ENCODE peak calls at places on chromosomes 13 and 19, in eight cellular contexts. G, I, Y, A, R, F, L and H are unnamed samples.

GRCh38 chr13:32107474-32107873 is 75.9 kb downstream of the FRY start:
- DNase-seq in G (no peak), I (no peak), Y (no peak), A (no peak), R (peak), F (no peak), L (no peak), H (no peak)

GRCh38 chr13:74372511-74372910 is 238.3 kb upstream of the KLF12 start:
- DNase-seq in G (no peak), I (no peak), Y (no peak), A (no peak), R (no peak), F (no peak), L (peak), H (peak)

GRCh38 chr19:18685597-18686164 is 2.2 kb downstream of the CRTC1 start:
- DNase-seq in G (no peak), I (no peak), Y (no peak), A (no peak), R (no peak), F (no peak), L (no peak), H (no peak)

GRCh38 chr13:23617551-23618014 is 47.4 kb downstream of the TNFRSF19 start:
- DNase-seq in G (no peak), I (no peak), Y (no peak), A (no peak), R (no peak), F (peak), L (peak), H (no peak)

GRCh38 chr13:48161530-48162179 is 66.8 kb upstream of the MED4 start:
- DNase-seq in G (no peak), I (peak), Y (peak), A (no peak), R (peak), F (no peak), L (no peak), H (no peak)

GRCh38 chr13:85590231-85590931 is 208.8 kb downstream of the SLITRK6 start:
- DNase-seq in G (no peak), I (no peak), Y (no peak), A (no peak), R (no peak), F (no peak), L (no peak), H (peak)

GRCh38 chr13:110319774-110320509 is 12.9 kb downstream of the COL4A2 start:
- DNase-seq in G (peak), I (peak), Y (no peak), A (peak), R (no peak), F (no peak), L (peak), H (peak)

GRCh38 chr19:39194832-39195542 is 1.8 kb upstream of the NCCRP1 start:
- DNase-seq in G (peak), I (no peak), Y (no peak), A (no peak), R (no peak), F (no peak), L (no peak), H (no peak)

GRCh38 chr13:34816118-34816517 is 126.0 kb upstream of the NBEA start:
- DNase-seq in G (no peak), I (no peak), Y (no peak), A (no peak), R (no peak), F (no peak), L (no peak), H (no peak)

GRCh38 chr19:32223595-32224370 is 121.6 kb upstream of the ZNF507 start:
- DNase-seq in G (no peak), I (no peak), Y (no peak), A (peak), R (no peak), F (no peak), L (no peak), H (no peak)

GRCh38 chr19:2235396-2236284 is 489 bp downstream of the PLEKHJ1 start:
- DNase-seq in G (peak), I (no peak), Y (peak), A (peak), R (peak), F (no peak), L (no peak), H (no peak)

GRCh38 chr13:37173214-37173613 is 67.8 kb upstream of the CSNK1A1L start:
- DNase-seq in G (no peak), I (no peak), Y (no peak), A (no peak), R (no peak), F (peak), L (peak), H (no peak)
- TF ChIP-seq CTCF in G (no peak), I (no peak), Y (no peak), A (no peak), R (no peak), F (peak), L (no peak), H (no peak)

DNA sequence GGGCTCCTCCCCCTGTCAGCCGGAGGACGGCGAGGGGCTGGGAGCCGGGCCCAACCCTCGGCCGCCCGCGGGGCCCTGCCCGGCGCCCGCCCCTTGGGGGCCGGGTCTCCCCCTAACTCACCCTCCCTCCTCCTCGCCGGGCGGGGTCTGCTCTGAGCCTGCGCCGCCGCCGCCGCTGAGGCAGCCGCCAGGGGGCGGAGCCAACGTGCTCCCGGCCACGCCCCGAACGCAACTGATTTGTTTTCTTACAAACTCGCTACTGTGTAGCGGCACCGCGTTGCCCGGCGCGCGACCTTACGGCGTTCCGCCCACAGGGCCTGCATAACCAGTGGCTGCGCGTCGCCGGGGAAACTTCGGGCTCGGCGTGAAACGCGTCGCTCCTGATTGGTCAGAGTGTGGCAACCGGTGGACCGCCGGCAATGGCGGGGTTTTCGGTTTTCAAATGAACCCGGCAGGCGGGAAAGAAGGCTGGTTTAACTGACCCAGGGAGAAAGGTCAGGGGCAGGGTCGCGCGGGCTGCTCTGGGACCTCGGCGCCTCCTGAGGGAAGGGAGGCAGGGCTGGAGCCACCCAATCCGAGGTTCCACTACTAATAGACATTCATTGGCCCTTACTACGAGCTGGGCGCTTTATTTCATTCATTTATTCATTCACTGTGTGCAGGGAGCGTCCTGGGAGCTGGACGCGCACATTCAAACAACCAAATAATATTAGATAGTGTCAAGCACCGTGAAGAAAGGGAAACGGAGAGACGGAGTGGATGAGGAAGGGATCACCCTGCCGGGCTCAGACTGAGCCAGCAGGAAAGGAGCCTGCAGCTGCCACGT is at the start of gene CDKN2D:
- DNase-seq in G (peak), I (peak), Y (peak), A (peak), R (peak), F (peak), L (peak), H (peak)
- TF ChIP-seq CTCF in G (no peak), I (peak), Y (peak), A (peak), R (peak), F (peak), L (no peak), H (no peak)

GRCh38 chr13:93305886-93306285 is 79.3 kb downstream of the GPC6 start:
- DNase-seq in G (no peak), I (no peak), Y (no peak), A (no peak), R (no peak), F (no peak), L (no peak), H (no peak)

GRCh38 chr13:93304868-93305613 is 78.4 kb downstream of the GPC6 start:
- DNase-seq in G (no peak), I (no peak), Y (no peak), A (no peak), R (no peak), F (no peak), L (no peak), H (no peak)

GRCh38 chr13:93307651-93308050 is 81.0 kb downstream of the GPC6 start:
- DNase-seq in G (no peak), I (no peak), Y (no peak), A (no peak), R (no peak), F (no peak), L (no peak), H (no peak)

GRCh38 chr13:93307166-93307565 is 80.6 kb downstream of the GPC6 start:
- DNase-seq in G (no peak), I (no peak), Y (no peak), A (no peak), R (no peak), F (no peak), L (no peak), H (no peak)

DNA sequence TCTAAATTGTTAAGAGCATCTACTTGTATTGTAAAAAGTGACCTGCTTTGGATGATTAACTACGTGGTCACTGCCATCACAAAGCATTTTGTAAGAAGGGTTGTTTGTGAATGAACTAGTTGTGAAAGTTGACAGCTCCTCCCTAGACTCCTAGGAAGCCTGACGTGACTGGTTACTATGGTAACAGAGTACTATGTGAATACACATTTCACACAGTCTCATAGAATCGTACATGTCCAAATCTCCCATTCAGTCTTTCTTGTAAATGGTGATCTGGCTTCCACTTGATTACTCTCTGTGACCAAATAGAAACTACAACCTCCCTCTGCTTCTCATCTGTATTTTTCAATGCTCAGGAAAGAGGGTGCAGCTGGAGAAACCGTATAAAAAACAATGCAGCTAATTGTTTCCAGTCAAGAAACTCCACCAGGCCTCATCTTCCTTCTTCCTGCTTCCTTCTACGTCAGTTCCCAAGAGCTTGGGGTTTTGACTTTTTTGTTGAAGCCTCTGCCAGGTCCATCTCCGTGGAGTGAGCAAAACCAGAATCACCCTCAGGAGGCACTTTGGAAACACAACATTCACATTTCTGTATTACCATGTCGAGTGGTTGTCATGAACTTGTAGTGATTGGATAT is 83.4 kb downstream of the GPC6 start:
- DNase-seq in G (no peak), I (no peak), Y (no peak), A (no peak), R (no peak), F (peak), L (peak), H (peak)
- TF ChIP-seq CTCF in G (no peak), I (no peak), Y (no peak), A (no peak), R (no peak), F (no peak), L (no peak), H (no peak)

DNA sequence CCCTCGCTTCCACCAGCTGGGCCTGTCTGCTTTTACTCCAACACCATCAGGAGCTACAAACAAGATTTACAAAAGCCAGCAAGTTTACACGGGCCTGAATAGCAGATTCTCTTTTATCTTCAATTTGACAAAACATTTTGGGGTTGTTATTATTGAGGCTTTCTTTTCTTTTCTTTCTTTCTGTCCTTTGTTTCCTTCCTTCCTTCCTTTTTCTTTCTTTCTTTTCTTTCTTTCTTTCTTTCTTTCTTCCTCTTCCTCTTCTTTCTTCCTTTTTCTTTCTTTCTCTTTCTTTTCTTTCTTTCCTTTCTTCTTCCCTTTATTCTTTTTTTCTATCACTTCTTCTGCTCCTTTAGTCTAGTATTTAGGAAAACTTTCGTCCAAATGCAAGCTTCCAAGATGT is 34.4 kb upstream of the C19orf12 start:
- DNase-seq in G (no peak), I (no peak), Y (no peak), A (no peak), R (no peak), F (no peak), L (no peak), H (no peak)
- TF ChIP-seq CTCF in G (no peak), I (no peak), Y (no peak), A (no peak), R (no peak), F (no peak), L (no peak), H (no peak)

DNA sequence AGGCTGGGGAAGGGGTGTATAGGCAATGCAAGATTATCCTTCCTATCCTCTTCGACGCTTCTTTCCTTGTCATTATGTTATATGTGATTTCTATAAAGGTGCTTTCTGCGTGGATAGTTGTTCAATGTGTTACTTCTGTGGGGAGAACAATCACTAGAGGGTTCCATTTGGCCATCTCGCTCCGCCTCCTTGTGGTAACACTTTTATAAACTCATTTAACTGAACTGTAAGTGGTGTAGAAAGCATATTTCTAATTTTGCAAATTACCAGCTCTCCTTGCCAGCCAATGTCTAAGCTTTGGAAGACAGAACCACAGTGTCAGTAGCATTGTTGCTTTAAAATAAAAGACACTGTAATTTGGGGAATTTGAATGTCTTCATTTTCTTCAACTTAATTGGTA is 1093.7 kb upstream of the MIR17HG start:
- DNase-seq in G (no peak), I (no peak), Y (no peak), A (no peak), R (no peak), F (no peak), L (no peak), H (no peak)
- TF ChIP-seq CTCF in G (no peak), I (no peak), Y (no peak), A (no peak), R (no peak), F (no peak), L (no peak), H (no peak)

GRCh38 chr13:51328488-51328887 is 11.0 kb upstream of the SERPINE3 start:
- DNase-seq in G (no peak), I (no peak), Y (no peak), A (no peak), R (no peak), F (no peak), L (no peak), H (no peak)
- TF ChIP-seq CTCF in G (no peak), I (no peak), Y (no peak), A (no peak), R (no peak), F (no peak), L (no peak), H (no peak)

GRCh38 chr13:26965976-26966375 is 205.4 kb upstream of the GPR12 start:
- DNase-seq in G (no peak), I (no peak), Y (no peak), A (no peak), R (peak), F (no peak), L (peak), H (no peak)

GRCh38 chr13:26965058-26965380 is 204.4 kb upstream of the GPR12 start:
- DNase-seq in G (no peak), I (no peak), Y (no peak), A (no peak), R (peak), F (no peak), L (no peak), H (no peak)

GRCh38 chr13:26962671-26963070 is 202.1 kb upstream of the GPR12 start:
- DNase-seq in G (no peak), I (no peak), Y (no peak), A (no peak), R (no peak), F (no peak), L (no peak), H (no peak)

GRCh38 chr13:26964278-26965057 is 203.9 kb upstream of the GPR12 start:
- DNase-seq in G (peak), I (no peak), Y (no peak), A (no peak), R (peak), F (no peak), L (peak), H (peak)

GRCh38 chr13:26961890-26962615 is 201.5 kb upstream of the GPR12 start:
- DNase-seq in G (peak), I (no peak), Y (peak), A (no peak), R (peak), F (no peak), L (no peak), H (no peak)
- TF ChIP-seq CTCF in G (no peak), I (no peak), Y (no peak), A (no peak), R (no peak), F (no peak), L (no peak), H (no peak)